ENCODE peak calls at places on chromosomes 1 and 21, in seven cellular contexts. Q, J, A, W, L, U and P are unnamed samples.

GRCh38 chr1:230550428-230550827 is 91.9 kb upstream of the COG2 start:
- DNase-seq in L (no peak), W (no peak), J (no peak), Q (no peak), A (no peak), U (no peak), P (no peak)

GRCh38 chr1:232634086-232634485 is 4.2 kb upstream of the SIPA1L2 start:
- DNase-seq in W (no peak), A (no peak), Q (no peak), L (peak), J (no peak), U (peak), P (no peak)

GRCh38 chr1:203362561-203363055 is 11.7 kb upstream of the FMOD start:
- DNase-seq in J (no peak), L (no peak), W (no peak), U (no peak), Q (no peak), A (no peak), P (no peak)

GRCh38 chr1:92831368-92831761 is 475 bp upstream of the RPL5 start:
- DNase-seq in J (no peak), U (no peak), L (no peak), A (no peak), Q (no peak), W (no peak), P (no peak)

GRCh38 chr1:155171836-155172731 is 1.0 kb downstream of the KRTCAP2 start:
- DNase-seq in U (no peak), A (no peak), J (no peak), Q (no peak), L (no peak), W (no peak), P (no peak)

GRCh38 chr1:116951175-116951935 is 41.6 kb downstream of the PTGFRN start:
- DNase-seq in U (no peak), J (no peak), L (no peak), W (no peak), Q (peak), A (peak), P (peak)

GRCh38 chr1:60126733-60127132 is 53.2 kb upstream of the C1orf87 start:
- DNase-seq in J (no peak), A (no peak), W (no peak), U (no peak), L (no peak), Q (no peak), P (no peak)

GRCh38 chr1:247906504-247907047 is 11.2 kb downstream of the OR2W3 start:
- DNase-seq in U (no peak), W (no peak), A (peak), Q (peak), J (no peak), L (no peak), P (no peak)

GRCh38 chr1:161044908-161045748 is 649 bp downstream of the USF1 start:
- DNase-seq in L (peak), J (no peak), U (peak), W (peak), Q (peak), A (peak), P (no peak)

GRCh38 chr1:7190261-7190660 is 405.0 kb downstream of the CAMTA1 start:
- DNase-seq in J (no peak), U (no peak), L (no peak), W (no peak), Q (no peak), A (no peak), P (no peak)

GRCh38 chr1:217048104-217048707 is 325.0 kb upstream of the ESRRG start:
- DNase-seq in W (no peak), A (peak), L (no peak), U (no peak), J (no peak), Q (no peak), P (no peak)

GRCh38 chr21:31957631-31958030 is 84.8 kb downstream of the HUNK start:
- DNase-seq in Q (no peak), L (no peak), J (no peak), A (no peak), U (no peak), W (no peak), P (no peak)

GRCh38 chr21:31948681-31949080 is 75.9 kb downstream of the HUNK start:
- DNase-seq in A (no peak), U (no peak), Q (no peak), L (no peak), J (no peak), W (no peak), P (no peak)

DNA sequence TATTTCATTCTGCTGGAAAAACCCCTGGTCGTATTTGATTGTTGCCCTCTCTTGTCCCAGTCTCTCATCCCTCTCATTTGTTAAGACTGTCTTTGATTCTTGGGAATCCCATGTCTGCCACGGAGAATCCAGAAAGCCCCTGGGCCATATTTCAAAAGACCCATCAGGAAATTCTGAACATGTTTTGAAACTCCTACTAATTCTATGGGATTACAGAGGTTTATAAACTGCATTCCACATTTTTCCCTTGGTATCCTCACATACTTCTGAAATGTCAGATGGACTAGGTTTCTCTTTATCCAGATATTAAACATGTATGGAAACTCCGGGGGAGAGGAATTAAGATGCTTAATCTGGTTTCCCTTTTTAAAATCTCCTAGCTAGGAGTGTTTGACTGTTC is 80.0 kb downstream of the HUNK start:
- DNase-seq in L (no peak), A (no peak), W (no peak), Q (no peak), J (no peak), U (no peak), P (no peak)
- H3K4me3 ChIP-seq in L (no peak), A (no peak), W (no peak), Q (no peak), J (no peak), U (no peak), P (no peak)

GRCh38 chr21:33658919-33659318 is 16.6 kb downstream of the ITSN1 start:
- DNase-seq in W (no peak), L (no peak), J (no peak), A (no peak), Q (no peak), U (no peak), P (no peak)

GRCh38 chr21:33659550-33659949 is 17.2 kb downstream of the ITSN1 start:
- DNase-seq in J (no peak), W (no peak), L (no peak), A (no peak), U (no peak), Q (no peak), P (no peak)

GRCh38 chr21:33654412-33654811 is 12.1 kb downstream of the ITSN1 start:
- DNase-seq in W (no peak), L (no peak), A (no peak), J (no peak), U (no peak), Q (no peak), P (no peak)

GRCh38 chr21:33655591-33656221 is 13.4 kb downstream of the ITSN1 start:
- DNase-seq in Q (no peak), U (peak), A (peak), L (no peak), W (no peak), J (peak), P (peak)

GRCh38 chr21:33657124-33657842 is 15.0 kb downstream of the ITSN1 start:
- DNase-seq in L (no peak), U (peak), Q (no peak), J (no peak), A (peak), W (no peak), P (no peak)
- H3K4me3 ChIP-seq in L (no peak), U (no peak), Q (no peak), J (no peak), A (no peak), W (no peak), P (no peak)

DNA sequence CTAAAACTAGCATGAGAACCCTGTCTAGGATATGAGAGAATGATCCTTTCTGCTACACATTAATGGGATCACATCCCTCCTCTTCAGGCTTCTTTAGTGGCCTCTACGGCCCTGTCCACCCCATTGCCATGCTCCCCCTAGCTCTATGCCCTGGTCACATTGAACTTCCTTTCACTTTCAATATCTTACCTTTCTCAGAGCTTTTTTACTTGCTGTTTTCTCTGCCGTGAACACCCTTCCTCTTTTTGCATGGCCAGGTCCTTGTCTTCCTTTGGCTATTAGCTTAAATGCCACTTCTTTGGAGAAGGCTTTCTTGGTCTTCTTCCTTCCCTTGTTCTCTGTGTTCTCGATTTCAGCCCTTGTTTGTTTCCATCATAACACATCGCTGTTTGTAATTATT is 97.4 kb downstream of the GIPC2 start:
- DNase-seq in J (no peak), U (no peak), Q (no peak), L (no peak), W (no peak), A (no peak), P (no peak)
- H3K4me3 ChIP-seq in J (no peak), U (no peak), Q (no peak), L (no peak), W (no peak), A (no peak), P (peak)

GRCh38 chr1:68228833-68229232 is 3.5 kb downstream of the WLS start:
- DNase-seq in Q (no peak), A (peak), L (no peak), U (no peak), W (no peak), J (no peak), P (no peak)
- H3K4me3 ChIP-seq in Q (no peak), A (peak), L (peak), U (no peak), W (no peak), J (peak), P (no peak)